ENCODE peak calls at places on chromosomes 13 and 19, in five cellular contexts. R is fibroblast of mammary gland; P is stimulated activated CD8-positive, alpha-beta memory T cell treated with anti-CD3 and anti-CD28 coated beads, Interleukin-4, amount 100 ng/mL, for 4 hours; C is BE2C; D is right cardiac atrium. Z is an unnamed sample.
A peak's percentile ranks its signal among the peaks of the same experiment; 100 is the strongest.

GRCh38 chr13:30932481-30933333 is at the start of gene TEX26:
- DNase-seq in R (no peak), P (no peak), C (no peak), D (peak; percentile 68), Z (no peak)

GRCh38 chr13:111398715-111399299 is 78.4 kb downstream of the TEX29 start:
- DNase-seq in R (peak; percentile 72), P (no peak), C (no peak), D (no peak), Z (no peak)

GRCh38 chr13:87889241-87889640 is 218.1 kb downstream of the SLITRK5 start:
- DNase-seq in R (no peak), P (no peak), C (no peak), D (no peak), Z (no peak)

GRCh38 chr19:44660081-44660480 is 11.2 kb upstream of the CEACAM19 start:
- DNase-seq in R (no peak), P (no peak), C (no peak), D (no peak), Z (no peak)

GRCh38 chr13:84873951-84874350 is 925.3 kb downstream of the SLITRK6 start:
- DNase-seq in R (no peak), P (no peak), C (no peak), D (no peak), Z (no peak)

GRCh38 chr19:4380254-4380727 is 20.1 kb downstream of the SH3GL1 start:
- DNase-seq in R (no peak), P (no peak), C (no peak), D (peak; percentile 79), Z (no peak)

GRCh38 chr13:110376120-110376519 is 69.0 kb downstream of the COL4A2 start:
- DNase-seq in R (no peak), P (no peak), C (no peak), D (no peak), Z (no peak)

GRCh38 chr13:90968510-90968909 is 379.0 kb upstream of the MIR17HG start:
- DNase-seq in R (peak; percentile 1), P (no peak), C (peak; percentile 48), D (no peak), Z (peak; percentile 23)

GRCh38 chr13:21233086-21233485 is 56.6 kb downstream of the MRPL57 start:
- DNase-seq in R (no peak), P (no peak), C (no peak), D (no peak), Z (no peak)

GRCh38 chr19:47704656-47705055 is 8.6 kb upstream of the EHD2 start:
- DNase-seq in R (no peak), P (no peak), C (no peak), D (no peak), Z (no peak)

GRCh38 chr19:36030264-36031148 is 2.2 kb downstream of the CLIP3 start:
- DNase-seq in R (peak; percentile 45), P (no peak), C (no peak), D (no peak), Z (no peak)

GRCh38 chr13:46953331-46953730 is 56.5 kb upstream of the HTR2A start:
- DNase-seq in R (no peak), P (no peak), C (no peak), D (no peak), Z (no peak)

GRCh38 chr13:99465454-99465853 is 35.8 kb upstream of the TM9SF2 start:
- DNase-seq in R (no peak), P (no peak), C (no peak), D (no peak), Z (no peak)